ENCODE peak calls at places on chromosomes 5 and 9, in eight cellular contexts. Y, D, X, H, O, C, V and G are unnamed samples. For H3K36me3, the result is how much of the 10 kb centered on the place peaks cover.

GRCh38 chr9:131650254-131650653 is 89.6 kb downstream of the RAPGEF1 start:
- DNase-seq in Y (no peak), D (no peak), X (no peak), H (no peak), O (no peak), C (no peak), V (no peak), G (no peak)

GRCh38 chr9:21777701-21778100 is 24.7 kb upstream of the MTAP start:
- DNase-seq in Y (no peak), D (no peak), X (peak), H (peak), O (no peak), C (no peak), V (no peak), G (no peak)

GRCh38 chr9:135809166-135809565 is 98.2 kb downstream of the CAMSAP1 start:
- DNase-seq in Y (no peak), D (no peak), X (no peak), H (no peak), O (no peak), C (peak), V (no peak), G (no peak)

GRCh38 chr5:101679816-101680215 is 616.3 kb downstream of the SLCO4C1 start:
- DNase-seq in Y (no peak), D (no peak), X (no peak), H (no peak), O (no peak), C (no peak), V (peak), G (no peak)

GRCh38 chr9:103430469-103430868 is 435.3 kb downstream of the CYLC2 start:
- DNase-seq in Y (no peak), D (no peak), X (no peak), H (no peak), O (no peak), C (no peak), V (no peak), G (no peak)

GRCh38 chr5:79873216-79873615 is 117.8 kb downstream of the MTX3 start:
- DNase-seq in Y (no peak), D (no peak), X (no peak), H (no peak), O (no peak), C (no peak), V (no peak), G (no peak)

GRCh38 chr5:179823937-179824744 is 3.4 kb downstream of the SQSTM1 start:
- DNase-seq in Y (no peak), D (no peak), X (no peak), H (no peak), O (peak), C (no peak), V (no peak), G (no peak)

GRCh38 chr5:107067391-107067790 is 603.3 kb downstream of the EFNA5 start:
- DNase-seq in Y (no peak), D (no peak), X (peak), H (no peak), O (no peak), C (no peak), V (no peak), G (no peak)

GRCh38 chr9:133248722-133249295 is 26.2 kb downstream of the ABO start:
- DNase-seq in Y (no peak), D (no peak), X (no peak), H (no peak), O (no peak), C (no peak), V (no peak), G (no peak)

GRCh38 chr5:14141764-14142163 is 1.4 kb upstream of the TRIO start:
- DNase-seq in Y (no peak), D (no peak), X (no peak), H (no peak), O (no peak), C (no peak), V (no peak), G (no peak)
- H3K4me3 ChIP-seq in Y (peak), D (no peak), X (peak), H (no peak), O (no peak), C (no peak), V (no peak), G (no peak)

GRCh38 chr9:37443566-37443965 is 21.1 kb downstream of the GRHPR start:
- DNase-seq in Y (no peak), D (no peak), X (no peak), H (no peak), O (no peak), C (no peak), V (no peak), G (no peak)
- TF ChIP-seq POLR2AphosphoS5 in Y (no peak), D (no peak), X (no peak), H (no peak), O (no peak), C (no peak), V (no peak), G (no peak)

GRCh38 chr5:72456391-72457060 is 50.7 kb downstream of the ZNF366 start:
- DNase-seq in Y (no peak), D (no peak), X (no peak), H (no peak), O (no peak), C (no peak), V (no peak), G (no peak)

GRCh38 chr5:72458407-72458806 is 48.8 kb downstream of the ZNF366 start:
- DNase-seq in Y (no peak), D (no peak), X (no peak), H (no peak), O (no peak), C (no peak), V (no peak), G (no peak)

GRCh38 chr5:72459089-72459661 is 48.0 kb downstream of the ZNF366 start:
- DNase-seq in Y (no peak), D (peak), X (no peak), H (no peak), O (no peak), C (no peak), V (no peak), G (no peak)

GRCh38 chr5:72455477-72455876 is 51.7 kb downstream of the ZNF366 start:
- DNase-seq in Y (no peak), D (no peak), X (no peak), H (no peak), O (no peak), C (no peak), V (no peak), G (no peak)

DNA sequence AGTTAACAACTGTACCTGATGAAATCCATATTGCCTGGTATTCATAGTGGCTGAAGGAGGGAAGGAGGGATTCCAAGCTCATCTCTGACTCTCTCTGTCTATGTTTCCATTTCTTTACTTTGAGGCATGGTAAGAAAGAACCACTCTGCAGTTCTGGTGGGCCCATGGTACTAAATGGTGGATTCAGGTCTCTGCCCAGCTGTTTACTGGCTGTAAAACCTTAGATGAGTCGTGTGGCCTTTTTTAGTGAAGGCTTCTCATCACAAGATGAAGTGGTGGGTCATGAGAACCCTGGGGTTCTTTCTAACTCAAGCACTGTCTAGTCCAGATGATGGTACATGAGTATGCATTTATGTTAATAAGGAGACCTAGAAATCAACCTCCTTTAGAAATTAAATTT is 49.7 kb downstream of the ZNF366 start:
- DNase-seq in Y (no peak), D (no peak), X (no peak), H (no peak), O (no peak), C (no peak), V (no peak), G (no peak)
- H3K36me3 ChIP-seq in Y (under half), D (under half), X (under half), H (under half), O (under half), C (under half), V (under half), G (under half)

DNA sequence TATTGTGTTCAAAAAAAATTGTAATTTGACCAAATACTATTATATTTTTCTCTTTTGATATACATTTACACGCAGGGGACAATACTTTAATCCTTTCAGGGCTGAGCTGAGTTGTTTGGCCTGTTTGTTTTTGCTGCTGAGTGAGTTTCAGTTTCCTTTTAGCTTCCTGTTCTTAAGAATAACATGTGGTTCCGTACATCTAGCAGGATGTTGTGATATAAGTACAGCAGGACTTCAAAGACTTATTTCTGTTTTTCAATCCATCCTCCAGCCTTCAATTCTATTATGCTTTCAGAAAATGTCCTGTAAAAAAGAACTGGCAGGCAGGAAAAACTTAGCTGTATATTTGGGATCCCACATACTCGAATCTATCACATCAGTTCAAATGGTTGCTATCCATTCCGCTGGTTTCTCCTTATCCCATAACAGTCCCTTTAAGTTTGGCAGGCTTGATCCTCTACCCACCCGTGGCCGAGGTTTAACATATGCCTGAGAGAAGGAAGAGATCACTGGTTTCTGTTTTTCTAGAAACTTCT is 1037.3 kb upstream of the ACO1 start:
- DNase-seq in Y (no peak), D (peak), X (peak), H (no peak), O (no peak), C (no peak), V (no peak), G (no peak)
- H3K4me3 ChIP-seq in Y (no peak), D (no peak), X (no peak), H (no peak), O (no peak), C (peak), V (no peak), G (peak)

DNA sequence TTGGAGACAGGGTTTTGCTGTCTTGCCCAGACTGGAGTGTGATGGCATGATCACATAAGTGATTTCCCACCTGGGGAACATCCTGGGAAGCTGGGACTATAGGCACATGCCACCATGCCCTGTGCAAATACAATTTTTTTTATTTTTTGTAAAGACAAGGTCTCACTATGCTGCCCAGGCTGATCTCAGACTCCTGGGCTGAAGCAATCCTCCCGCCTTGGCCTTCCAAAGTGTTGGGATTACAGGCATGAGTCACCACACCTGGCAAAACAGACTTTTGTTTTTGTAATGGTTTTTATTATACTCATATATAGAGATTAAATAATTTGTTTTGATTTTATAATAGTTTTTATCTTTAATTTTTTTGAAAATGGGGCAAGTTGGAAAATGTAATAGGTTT is 14.7 kb downstream of the DNAJC25 start:
- DNase-seq in Y (no peak), D (peak), X (no peak), H (no peak), O (no peak), C (no peak), V (no peak), G (no peak)
- TF ChIP-seq POLR2AphosphoS5 in Y (no peak), D (no peak), X (no peak), H (no peak), O (no peak), C (no peak), V (no peak), G (no peak)

GRCh38 chr5:178208540-178209227 is 4.4 kb downstream of the HNRNPAB start:
- DNase-seq in Y (no peak), D (no peak), X (peak), H (no peak), O (peak), C (peak), V (no peak), G (no peak)
- H3K36me3 ChIP-seq in Y (half or more), D (half or more), X (half or more), H (half or more), O (half or more), C (under half), V (half or more), G (half or more)